ENCODE peak calls at places on chromosomes 6 and 20, in four cellular contexts. V is neural progenitor cell, U is H9, E is SK-N-SH. Q is an unnamed sample.

GRCh38 chr20:7503501-7503900 is 436.8 kb downstream of the HAO1 start:
- DNase-seq in V (no peak), U (no peak), E (no peak), Q (no peak)

GRCh38 chr6:11779308-11780096 is 899 bp upstream of the ADTRP start:
- DNase-seq in V (peak), U (no peak), E (no peak), Q (no peak)

GRCh38 chr6:111788779-111789276 is 84.4 kb downstream of the FYN start:
- DNase-seq in V (peak), U (no peak), E (no peak), Q (no peak)

GRCh38 chr20:2143594-2143993 is 42.0 kb downstream of the STK35 start:
- DNase-seq in V (no peak), U (no peak), E (no peak), Q (no peak)

GRCh38 chr6:116779569-116780164 is 14.1 kb upstream of the FAM162B start:
- DNase-seq in V (peak), U (no peak), E (peak), Q (no peak)

GRCh38 chr20:13469262-13469661 is 169.5 kb downstream of the TASP1 start:
- DNase-seq in V (no peak), U (no peak), E (no peak), Q (no peak)

GRCh38 chr6:135451617-135452190 is 45.8 kb downstream of the AHI1 start:
- DNase-seq in V (peak), U (no peak), E (peak), Q (no peak)

GRCh38 chr6:106773482-106773881 is 144.1 kb downstream of the QRSL1 start:
- DNase-seq in V (no peak), U (no peak), E (no peak), Q (no peak)

GRCh38 chr6:42692151-42692911 is 30.1 kb downstream of the PRPH2 start:
- DNase-seq in V (no peak), U (no peak), E (no peak), Q (peak)

GRCh38 chr6:18025591-18025990 is 38.2 kb upstream of the KIF13A start:
- DNase-seq in V (no peak), U (no peak), E (no peak), Q (peak)

GRCh38 chr6:31864818-31865204 is 2.2 kb upstream of the NEU1 start:
- DNase-seq in V (no peak), U (no peak), E (no peak), Q (no peak)

GRCh38 chr20:1375515-1375914 is 17.3 kb downstream of the FKBP1A start:
- DNase-seq in V (no peak), U (no peak), E (no peak), Q (peak)

GRCh38 chr20:19259182-19259591 is 46.7 kb downstream of the SLC24A3 start:
- DNase-seq in V (no peak), U (peak), E (no peak), Q (no peak)

GRCh38 chr6:42777126-42777822 is 4.6 kb upstream of the BICRAL start:
- DNase-seq in V (no peak), U (no peak), E (no peak), Q (no peak)

GRCh38 chr6:150408842-150409241 is 40.0 kb downstream of the IYD start:
- DNase-seq in V (no peak), U (no peak), E (no peak), Q (no peak)

GRCh38 chr6:152313542-152314482 is 323.4 kb downstream of the SYNE1 start:
- DNase-seq in V (no peak), U (no peak), E (no peak), Q (no peak)

GRCh38 chr20:16914277-16914676 is 166.1 kb downstream of the OTOR start:
- DNase-seq in V (no peak), U (no peak), E (no peak), Q (no peak)

GRCh38 chr6:169230322-169230665 is 23.4 kb downstream of the THBS2 start:
- DNase-seq in V (no peak), U (no peak), E (no peak), Q (peak)

GRCh38 chr6:88236961-88237360 is 70.8 kb upstream of the CNR1 start:
- DNase-seq in V (no peak), U (no peak), E (no peak), Q (no peak)

GRCh38 chr20:17863577-17864292 is 104.9 kb downstream of the SNX5 start:
- DNase-seq in V (no peak), U (no peak), E (no peak), Q (no peak)

GRCh38 chr20:60087563-60088105 is 129.4 kb downstream of the CDH26 start:
- DNase-seq in V (no peak), U (no peak), E (no peak), Q (no peak)

GRCh38 chr20:25198663-25199363 is 3.3 kb downstream of the ENTPD6 start:
- DNase-seq in V (peak), U (no peak), E (no peak), Q (no peak)

GRCh38 chr6:47646689-47647088 is 51.7 kb upstream of the ADGRF4 start:
- DNase-seq in V (no peak), U (no peak), E (no peak), Q (no peak)

GRCh38 chr6:45864651-45865050 is 151.0 kb downstream of the CLIC5 start:
- DNase-seq in V (no peak), U (no peak), E (no peak), Q (no peak)

GRCh38 chr20:35434085-35435005 is 3.7 kb downstream of the GDF5 start:
- DNase-seq in V (no peak), U (no peak), E (no peak), Q (no peak)

DNA sequence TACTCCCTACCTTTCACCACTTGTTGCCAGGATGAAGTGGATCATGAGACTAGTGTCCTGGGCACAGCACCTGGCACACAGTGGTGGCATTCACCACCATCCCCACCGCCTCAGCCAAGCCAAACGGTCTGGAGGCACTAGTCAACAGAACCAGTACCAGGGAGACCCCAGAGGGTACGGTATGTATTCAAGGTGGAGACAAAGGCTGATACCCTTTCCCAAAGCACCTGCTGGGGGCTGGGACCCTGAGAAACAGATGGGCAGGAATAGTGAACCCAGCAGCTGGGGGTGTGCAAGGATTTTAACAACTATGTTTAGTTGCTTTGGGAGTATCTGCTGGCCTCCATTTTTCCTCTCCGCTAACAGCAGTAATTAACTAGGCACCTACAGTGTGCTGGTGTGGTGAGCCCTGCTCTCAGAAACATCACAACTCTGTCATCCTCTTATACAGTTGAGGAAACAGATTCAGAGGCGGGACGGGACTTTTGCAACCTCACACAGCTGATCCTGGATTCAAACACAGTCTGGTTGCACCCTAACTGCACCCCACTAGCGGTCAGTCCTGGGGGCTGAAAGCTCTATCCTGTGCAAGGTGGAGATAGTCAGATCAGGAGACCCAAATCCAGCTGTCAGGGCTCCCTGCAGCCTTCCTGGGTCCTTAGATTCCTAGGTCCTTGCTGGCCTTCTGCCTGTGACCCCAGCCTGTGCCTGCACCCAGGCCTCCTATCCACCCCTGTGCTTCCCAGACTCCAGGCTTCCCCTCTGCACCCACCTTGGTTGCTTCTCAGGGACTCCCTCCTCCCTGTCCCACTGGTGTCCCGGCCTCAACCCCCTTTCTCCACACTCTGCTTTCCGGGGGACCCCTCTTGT is 1.2 kb downstream of the SNTA1 start:
- DNase-seq in V (no peak), U (no peak), E (no peak), Q (no peak)
- TF ChIP-seq CTCF in V (no peak), U (no peak), E (no peak), Q (no peak)

GRCh38 chr6:167510648-167511047 is 185.8 kb downstream of the TTLL2 start:
- DNase-seq in V (peak), U (no peak), E (no peak), Q (no peak)
- TF ChIP-seq CTCF in V (no peak), U (no peak), E (no peak), Q (no peak)

GRCh38 chr20:4769328-4769727 is 47.6 kb downstream of the PRND start:
- DNase-seq in V (no peak), U (no peak), E (no peak), Q (peak)
- TF ChIP-seq CTCF in V (no peak), U (no peak), E (no peak), Q (no peak)

DNA sequence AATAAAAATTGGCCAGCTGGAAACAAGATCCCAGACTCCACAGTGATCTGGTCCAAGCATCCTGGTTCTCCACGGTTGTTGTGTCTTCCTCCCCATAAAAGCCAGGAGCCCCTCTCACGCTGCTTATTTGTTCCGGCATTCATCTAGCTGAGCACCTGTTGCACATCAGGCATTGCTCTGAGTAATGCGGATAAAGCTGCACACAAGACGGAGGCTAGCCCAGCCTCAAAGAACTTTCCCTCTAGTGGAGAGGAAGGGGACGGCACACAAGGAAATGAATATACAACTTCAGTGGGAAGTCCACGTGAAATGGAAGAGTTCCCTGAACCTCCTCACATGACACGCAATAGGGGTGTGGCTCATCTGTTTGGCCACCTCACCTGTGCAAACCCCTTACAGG is 30.3 kb upstream of the NXT1 start:
- DNase-seq in V (no peak), U (no peak), E (peak), Q (no peak)
- TF ChIP-seq CTCF in V (peak), U (peak), E (peak), Q (peak)

GRCh38 chr6:15491255-15491985 is 171.4 kb downstream of the DTNBP1 start:
- DNase-seq in V (peak), U (peak), E (peak), Q (no peak)

GRCh38 chr6:15489563-15489962 is 173.3 kb downstream of the DTNBP1 start:
- DNase-seq in V (no peak), U (peak), E (no peak), Q (no peak)

GRCh38 chr6:15493437-15494168 is 169.2 kb downstream of the DTNBP1 start:
- DNase-seq in V (peak), U (peak), E (no peak), Q (no peak)

GRCh38 chr6:15491986-15492269 is 170.9 kb downstream of the DTNBP1 start:
- DNase-seq in V (no peak), U (no peak), E (no peak), Q (no peak)

GRCh38 chr6:15490242-15491100 is 172.4 kb downstream of the DTNBP1 start:
- DNase-seq in V (no peak), U (peak), E (no peak), Q (no peak)
- TF ChIP-seq CTCF in V (no peak), U (no peak), E (no peak), Q (no peak)

GRCh38 chr20:62900052-62900691 is 26.1 kb downstream of the DIDO1 start:
- DNase-seq in V (peak), U (peak), E (peak), Q (no peak)

GRCh38 chr20:62900692-62901584 is 25.4 kb downstream of the DIDO1 start:
- DNase-seq in V (peak), U (no peak), E (no peak), Q (no peak)

GRCh38 chr20:62898093-62898964 is 28.0 kb downstream of the DIDO1 start:
- DNase-seq in V (no peak), U (no peak), E (no peak), Q (no peak)

GRCh38 chr20:62898970-62899632 is 27.2 kb downstream of the DIDO1 start:
- DNase-seq in V (no peak), U (no peak), E (no peak), Q (no peak)

GRCh38 chr20:62899633-62900051 is 26.7 kb downstream of the DIDO1 start:
- DNase-seq in V (peak), U (no peak), E (no peak), Q (no peak)
- TF ChIP-seq CTCF in V (no peak), U (peak), E (no peak), Q (no peak)

GRCh38 chr6:90977513-90977912 is 390.6 kb upstream of the MAP3K7 start:
- DNase-seq in V (no peak), U (no peak), E (no peak), Q (no peak)
- TF ChIP-seq CTCF in V (no peak), U (no peak), E (no peak), Q (no peak)

Q was measured in osteocyte.